ENCODE peak calls at places on chromosomes 3 and 15, in four cellular contexts. One of them, this sample, is unnamed.

GRCh38 chr3:100289339-100289738 is 28.5 kb downstream of the TBC1D23 start:
- DNase-seq in K562: peak
- DNase-seq in GM12878: no peak
- DNase-seq in SK-N-SH: no peak
- DNase-seq in this sample: no peak

GRCh38 chr15:92801774-92802464 is 98.2 kb upstream of the CHD2 start:
- DNase-seq in K562: peak
- DNase-seq in GM12878: no peak
- DNase-seq in SK-N-SH: no peak
- DNase-seq in this sample: peak

GRCh38 chr3:129662230-129662629 is 55.8 kb upstream of the PLXND1 start:
- DNase-seq in K562: no peak
- DNase-seq in GM12878: no peak
- DNase-seq in SK-N-SH: no peak
- DNase-seq in this sample: no peak

GRCh38 chr3:37858742-37859141 is 2.9 kb upstream of the CTDSPL start:
- DNase-seq in K562: no peak
- DNase-seq in GM12878: no peak
- DNase-seq in SK-N-SH: no peak
- DNase-seq in this sample: no peak

GRCh38 chr3:23547905-23548304 is 257.9 kb upstream of the UBE2E1 start:
- DNase-seq in K562: no peak
- DNase-seq in GM12878: no peak
- DNase-seq in SK-N-SH: no peak
- DNase-seq in this sample: no peak

GRCh38 chr3:52014613-52015012 is 18.9 kb upstream of the RPL29 start:
- DNase-seq in K562: peak
- DNase-seq in GM12878: no peak
- DNase-seq in SK-N-SH: no peak
- DNase-seq in this sample: no peak

GRCh38 chr15:35596261-35596660 is 50.3 kb upstream of the DPH6 start:
- DNase-seq in K562: no peak
- DNase-seq in GM12878: no peak
- DNase-seq in SK-N-SH: no peak
- DNase-seq in this sample: no peak

GRCh38 chr15:90362936-90363212 is 10.8 kb downstream of the ZNF774 start:
- DNase-seq in K562: no peak
- DNase-seq in GM12878: no peak
- DNase-seq in SK-N-SH: no peak
- DNase-seq in this sample: no peak

GRCh38 chr15:87706001-87706400 is 550.5 kb downstream of the NTRK3 start:
- DNase-seq in K562: no peak
- DNase-seq in GM12878: no peak
- DNase-seq in SK-N-SH: no peak
- DNase-seq in this sample: no peak

GRCh38 chr15:58469432-58470353 is 37.9 kb downstream of the LIPC start:
- DNase-seq in K562: no peak
- DNase-seq in GM12878: no peak
- DNase-seq in SK-N-SH: no peak
- DNase-seq in this sample: peak

GRCh38 chr15:29935296-29936020 is 113.2 kb upstream of the TJP1 start:
- DNase-seq in K562: no peak
- DNase-seq in GM12878: no peak
- DNase-seq in SK-N-SH: no peak
- DNase-seq in this sample: no peak

GRCh38 chr3:186930143-186930638 is at the start of gene ST6GAL1:
- DNase-seq in K562: peak
- DNase-seq in GM12878: peak
- DNase-seq in SK-N-SH: peak
- DNase-seq in this sample: peak

GRCh38 chr15:91413142-91413541 is 313.1 kb downstream of the SV2B start:
- DNase-seq in K562: no peak
- DNase-seq in GM12878: no peak
- DNase-seq in SK-N-SH: peak
- DNase-seq in this sample: no peak

GRCh38 chr3:127729556-127730056 is 56.9 kb downstream of the ABTB1 start:
- DNase-seq in K562: no peak
- DNase-seq in GM12878: no peak
- DNase-seq in SK-N-SH: no peak
- DNase-seq in this sample: no peak

GRCh38 chr3:104066658-104067057 is 1300.1 kb upstream of the ALCAM start:
- DNase-seq in K562: no peak
- DNase-seq in GM12878: no peak
- DNase-seq in SK-N-SH: no peak
- DNase-seq in this sample: no peak

GRCh38 chr15:25903024-25903581 is 40.0 kb upstream of the ATP10A start:
- DNase-seq in K562: no peak
- DNase-seq in GM12878: no peak
- DNase-seq in SK-N-SH: no peak
- DNase-seq in this sample: no peak

GRCh38 chr3:37970802-37971201 is 19.8 kb upstream of the VILL start:
- DNase-seq in K562: no peak
- DNase-seq in GM12878: no peak
- DNase-seq in SK-N-SH: no peak
- DNase-seq in this sample: no peak

GRCh38 chr3:12249519-12249918 is 39.4 kb upstream of the PPARG start:
- DNase-seq in K562: no peak
- DNase-seq in GM12878: no peak
- DNase-seq in SK-N-SH: no peak
- DNase-seq in this sample: no peak

GRCh38 chr3:128605091-128606046 is 45.2 kb downstream of the RPN1 start:
- DNase-seq in K562: no peak
- DNase-seq in GM12878: no peak
- DNase-seq in SK-N-SH: no peak
- DNase-seq in this sample: peak

GRCh38 chr3:156416846-156417581 is 137.9 kb downstream of the SSR3 start:
- DNase-seq in K562: no peak
- DNase-seq in GM12878: no peak
- DNase-seq in SK-N-SH: peak
- DNase-seq in this sample: no peak

GRCh38 chr15:66721501-66721937 is 19.5 kb downstream of the SMAD6 start:
- DNase-seq in K562: peak
- DNase-seq in GM12878: no peak
- DNase-seq in SK-N-SH: no peak
- DNase-seq in this sample: no peak

GRCh38 chr15:40928351-40928974 is 677 bp upstream of the DLL4 start:
- DNase-seq in K562: peak
- DNase-seq in GM12878: no peak
- DNase-seq in SK-N-SH: no peak
- DNase-seq in this sample: no peak

GRCh38 chr3:33196538-33196937 is 22.1 kb downstream of the SUSD5 start:
- DNase-seq in K562: no peak
- DNase-seq in GM12878: no peak
- DNase-seq in SK-N-SH: no peak
- DNase-seq in this sample: peak

GRCh38 chr3:136490646-136491405 is 240.7 kb downstream of the PCCB start:
- DNase-seq in K562: no peak
- DNase-seq in GM12878: no peak
- DNase-seq in SK-N-SH: no peak
- DNase-seq in this sample: no peak

GRCh38 chr3:12479919-12480425 is 4.3 kb upstream of the TSEN2 start:
- DNase-seq in K562: peak
- DNase-seq in GM12878: no peak
- DNase-seq in SK-N-SH: peak
- DNase-seq in this sample: peak

GRCh38 chr15:47513496-47513895 is 203.8 kb upstream of the SEMA6D start:
- DNase-seq in K562: no peak
- DNase-seq in GM12878: no peak
- DNase-seq in SK-N-SH: no peak
- DNase-seq in this sample: no peak

GRCh38 chr3:56251343-56251945 is 216.8 kb downstream of the ERC2 start:
- DNase-seq in K562: peak
- DNase-seq in GM12878: peak
- DNase-seq in SK-N-SH: peak
- DNase-seq in this sample: peak

GRCh38 chr3:157618075-157618760 is 115.0 kb upstream of the VEPH1 start:
- DNase-seq in K562: peak
- DNase-seq in GM12878: peak
- DNase-seq in SK-N-SH: peak
- DNase-seq in this sample: peak

GRCh38 chr15:31304736-31305365 is 21.8 kb upstream of the KLF13 start:
- DNase-seq in K562: no peak
- DNase-seq in GM12878: no peak
- DNase-seq in SK-N-SH: peak
- DNase-seq in this sample: no peak

GRCh38 chr3:197525706-197526105 is 30.1 kb downstream of the BDH1 start:
- DNase-seq in K562: no peak
- DNase-seq in GM12878: no peak
- DNase-seq in SK-N-SH: no peak
- DNase-seq in this sample: peak

GRCh38 chr3:183698318-183698731 is 728 bp downstream of the YEATS2 start:
- DNase-seq in K562: peak
- DNase-seq in GM12878: no peak
- DNase-seq in SK-N-SH: peak
- DNase-seq in this sample: no peak

DNA sequence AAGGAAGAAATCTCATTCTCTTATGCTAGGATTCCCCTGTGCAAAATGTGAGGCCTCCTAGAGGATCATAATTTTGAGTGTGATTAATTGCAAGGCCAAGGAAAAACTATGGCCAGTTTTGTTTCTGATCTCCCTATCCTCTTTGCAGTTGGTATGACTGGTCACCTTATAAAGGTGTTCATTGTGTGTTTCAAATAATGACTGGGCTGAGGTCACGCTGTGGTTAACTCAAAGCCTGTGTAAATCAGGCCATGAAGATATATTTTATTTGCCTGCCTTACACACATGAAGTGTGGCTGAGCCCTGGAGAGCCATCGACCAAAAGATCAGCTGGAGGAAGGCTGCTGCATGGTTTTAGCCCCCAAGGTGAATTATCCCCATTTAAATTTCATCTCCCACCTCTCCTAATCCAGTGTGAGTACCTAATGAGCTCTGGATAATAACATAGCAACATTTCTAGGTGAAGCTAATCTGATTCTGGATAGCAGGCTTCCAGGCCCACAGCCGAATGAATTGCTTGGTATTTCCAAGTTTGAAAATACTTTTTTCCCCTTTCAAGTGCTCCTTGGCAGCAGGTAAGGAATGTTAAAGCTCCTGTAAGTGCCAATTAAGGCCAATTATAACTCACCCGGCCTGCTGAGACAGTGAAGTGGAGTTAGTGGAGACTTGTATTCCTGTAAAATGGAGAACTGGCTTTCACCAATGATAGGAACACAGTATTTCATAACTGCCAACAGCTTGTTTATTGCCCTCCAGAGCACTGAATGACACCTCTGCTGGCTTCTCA is 52.3 kb upstream of the SCAANT1 start:
- DNase-seq in K562: no peak
- DNase-seq in GM12878: no peak
- DNase-seq in SK-N-SH: no peak
- DNase-seq in this sample: no peak
- TF ChIP-seq GABPA in K562: no peak
- TF ChIP-seq GABPA in GM12878: no peak
- TF ChIP-seq GABPA in SK-N-SH: no peak
- TF ChIP-seq GABPA in this sample: no peak

GRCh38 chr15:56795400-56795983 is 62.2 kb upstream of the ZNF280D start:
- DNase-seq in K562: no peak
- DNase-seq in GM12878: no peak
- DNase-seq in SK-N-SH: no peak
- DNase-seq in this sample: no peak

GRCh38 chr15:56794150-56794922 is 61.0 kb upstream of the ZNF280D start:
- DNase-seq in K562: no peak
- DNase-seq in GM12878: no peak
- DNase-seq in SK-N-SH: no peak
- DNase-seq in this sample: no peak

GRCh38 chr15:56794923-56795329 is 61.6 kb upstream of the ZNF280D start:
- DNase-seq in K562: no peak
- DNase-seq in GM12878: no peak
- DNase-seq in SK-N-SH: no peak
- DNase-seq in this sample: no peak

GRCh38 chr15:56798639-56799038 is 65.3 kb upstream of the ZNF280D start:
- DNase-seq in K562: no peak
- DNase-seq in GM12878: peak
- DNase-seq in SK-N-SH: no peak
- DNase-seq in this sample: no peak

GRCh38 chr15:56797720-56798275 is 64.5 kb upstream of the ZNF280D start:
- DNase-seq in K562: no peak
- DNase-seq in GM12878: no peak
- DNase-seq in SK-N-SH: no peak
- DNase-seq in this sample: no peak
- TF ChIP-seq NFIC in K562: no peak
- TF ChIP-seq NFIC in GM12878: no peak
- TF ChIP-seq NFIC in SK-N-SH: no peak
- TF ChIP-seq NFIC in this sample: no peak

GRCh38 chr3:16112910-16113504 is 61.5 kb upstream of the GALNT15 start:
- DNase-seq in K562: no peak
- DNase-seq in GM12878: no peak
- DNase-seq in SK-N-SH: no peak
- DNase-seq in this sample: no peak

GRCh38 chr3:16114381-16114916 is 60.0 kb upstream of the GALNT15 start:
- DNase-seq in K562: no peak
- DNase-seq in GM12878: no peak
- DNase-seq in SK-N-SH: no peak
- DNase-seq in this sample: no peak

GRCh38 chr3:16106050-16106449 is 68.4 kb upstream of the GALNT15 start:
- DNase-seq in K562: no peak
- DNase-seq in GM12878: no peak
- DNase-seq in SK-N-SH: no peak
- DNase-seq in this sample: no peak

GRCh38 chr3:16113704-16114103 is 60.8 kb upstream of the GALNT15 start:
- DNase-seq in K562: no peak
- DNase-seq in GM12878: no peak
- DNase-seq in SK-N-SH: no peak
- DNase-seq in this sample: no peak

DNA sequence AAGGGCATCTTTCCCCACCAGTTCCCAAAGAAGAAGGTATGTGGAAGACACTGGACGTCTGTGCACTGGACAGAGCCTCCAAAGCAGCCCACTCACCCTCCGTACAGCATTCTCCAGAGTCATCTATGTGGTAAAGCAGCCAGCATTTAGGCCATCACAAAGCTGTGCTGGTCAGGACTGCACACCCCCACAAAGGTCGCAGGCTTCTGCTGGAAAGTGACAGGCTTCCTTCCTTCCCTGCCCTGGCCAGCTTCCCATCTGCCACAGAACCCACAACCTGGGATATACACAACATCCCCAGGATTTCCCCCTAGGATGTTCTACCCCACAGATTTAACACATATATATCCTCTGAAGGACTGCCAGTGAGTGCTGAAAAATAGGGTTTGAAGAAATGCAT is 64.6 kb upstream of the GALNT15 start:
- DNase-seq in K562: no peak
- DNase-seq in GM12878: no peak
- DNase-seq in SK-N-SH: no peak
- DNase-seq in this sample: no peak
- TF ChIP-seq GABPA in K562: no peak
- TF ChIP-seq GABPA in GM12878: no peak
- TF ChIP-seq GABPA in SK-N-SH: no peak
- TF ChIP-seq GABPA in this sample: no peak

DNA sequence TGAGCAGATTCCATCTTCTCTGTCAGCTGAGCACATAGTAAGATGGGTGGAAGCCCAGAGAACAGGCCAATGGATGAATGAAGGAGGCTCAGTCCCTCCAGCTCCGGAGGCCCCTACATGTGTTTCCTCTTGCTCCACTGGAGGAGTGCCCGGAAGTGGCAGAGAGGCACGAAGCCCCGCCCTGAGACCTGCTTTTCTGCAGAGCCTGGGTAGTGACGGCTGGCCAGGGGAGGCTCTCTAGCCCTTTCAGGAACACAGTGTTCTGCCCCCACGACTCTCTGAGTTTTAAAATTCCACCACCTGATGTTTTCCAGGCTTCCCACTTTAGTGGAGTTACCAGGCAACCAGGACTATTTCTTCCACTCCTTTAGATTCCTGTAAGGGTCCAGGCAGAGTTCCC is 149.4 kb upstream of the SLC6A11 start:
- DNase-seq in K562: no peak
- DNase-seq in GM12878: no peak
- DNase-seq in SK-N-SH: peak
- DNase-seq in this sample: no peak
- TF ChIP-seq NFIC in K562: no peak
- TF ChIP-seq NFIC in GM12878: no peak
- TF ChIP-seq NFIC in SK-N-SH: no peak
- TF ChIP-seq NFIC in this sample: no peak

This sample was measured in HepG2.